ENCODE peak calls at places on chromosome 6, in four cellular contexts. H is WTC11, Y is A549, B is GM12878. A is an unnamed sample.

GRCh38 chr6:80605165-80605989 is 498.9 kb downstream of the BCKDHB start:
- DNase-seq in Y (peak; percentile 14), H (no peak), B (no peak), A (no peak)

GRCh38 chr6:37317312-37318038 is 36.3 kb upstream of the RNF8 start:
- DNase-seq in B (no peak), Y (no peak), H (no peak), A (no peak)

GRCh38 chr6:52233975-52234823 is 10.1 kb downstream of the IL17F start:
- DNase-seq in H (peak; percentile 50), B (no peak), Y (peak; percentile 59), A (peak; percentile 45)

GRCh38 chr6:167116109-167116837 is 6.6 kb upstream of the CCR6 start:
- DNase-seq in B (no peak), H (no peak), Y (no peak), A (no peak)

GRCh38 chr6:130075879-130076278 is 57.5 kb downstream of the L3MBTL3 start:
- DNase-seq in Y (no peak), B (no peak), H (no peak), A (no peak)

GRCh38 chr6:148657053-148657452 is 89.8 kb upstream of the UST start:
- DNase-seq in B (no peak), H (no peak), Y (no peak), A (no peak)

GRCh38 chr6:27601668-27602254 is 128.9 kb upstream of the ZNF184 start:
- DNase-seq in Y (peak; percentile 86), B (no peak), H (peak; percentile 59), A (peak; percentile 84)

GRCh38 chr6:93787841-93788240 is 368.5 kb upstream of the EPHA7 start:
- DNase-seq in Y (no peak), B (no peak), H (no peak), A (no peak)

GRCh38 chr6:37752718-37753117 is 55.0 kb upstream of the MDGA1 start:
- DNase-seq in H (no peak), B (no peak), Y (no peak), A (no peak)

GRCh38 chr6:13131935-13132661 is 196.2 kb downstream of the TBC1D7 start:
- DNase-seq in Y (no peak), B (no peak), H (no peak), A (no peak)

GRCh38 chr6:136113736-136114173 is 136.4 kb downstream of the MTFR2 start:
- DNase-seq in B (no peak), H (peak; percentile 17), Y (peak; percentile 31), A (no peak)

GRCh38 chr6:52538252-52538905 is 38.5 kb downstream of the TRAM2 start:
- DNase-seq in H (no peak), B (no peak), Y (no peak), A (no peak)

GRCh38 chr6:109308018-109308492 is 74.2 kb downstream of the CD164 start:
- DNase-seq in B (no peak), H (no peak), Y (peak; percentile 64), A (peak; percentile 75)

GRCh38 chr6:48085131-48085741 is 25.8 kb downstream of the PTCHD4 start:
- DNase-seq in B (no peak), Y (no peak), H (no peak), A (no peak)

GRCh38 chr6:99613705-99614429 is 7.2 kb downstream of the PRDM13 start:
- DNase-seq in H (peak; percentile 38), Y (peak; percentile 16), B (no peak), A (no peak)

GRCh38 chr6:143746202-143747119 is 68.7 kb downstream of the PHACTR2 start:
- DNase-seq in Y (no peak), H (peak; percentile 63), B (no peak), A (no peak)

GRCh38 chr6:5338177-5338960 is 77.1 kb downstream of the FARS2 start:
- DNase-seq in Y (no peak), B (peak; percentile 43), H (no peak), A (no peak)

GRCh38 chr6:17086469-17086868 is 15.4 kb upstream of the STMND1 start:
- DNase-seq in Y (peak; percentile 66), H (peak; percentile 29), B (no peak), A (peak; percentile 60)

GRCh38 chr6:41271901-41272395 is 14.5 kb downstream of the TREM1 start:
- DNase-seq in H (no peak), B (no peak), Y (no peak), A (no peak)

GRCh38 chr6:124131779-124132178 is 328.1 kb downstream of the NKAIN2 start:
- DNase-seq in B (no peak), Y (no peak), H (no peak), A (no peak)

GRCh38 chr6:44598679-44599078 is 211.2 kb downstream of the CDC5L start:
- DNase-seq in Y (no peak), B (no peak), H (no peak), A (no peak)

GRCh38 chr6:7052441-7052936 is 55.3 kb upstream of the RREB1 start:
- DNase-seq in Y (no peak), H (peak; percentile 57), B (no peak), A (no peak)

GRCh38 chr6:34056301-34056700 is 89.6 kb downstream of the GRM4 start:
- DNase-seq in Y (peak; percentile 27), H (peak; percentile 93), B (no peak), A (peak; percentile 91)

GRCh38 chr6:130037207-130037811 is 18.9 kb downstream of the L3MBTL3 start:
- DNase-seq in B (no peak), H (no peak), Y (no peak), A (peak; percentile 22)

GRCh38 chr6:11769816-11770545 is 8.6 kb downstream of the ADTRP start:
- DNase-seq in B (no peak), Y (no peak), H (peak; percentile 60), A (peak; percentile 41)

GRCh38 chr6:161274488-161274858 is 612 bp upstream of the AGPAT4 start:
- DNase-seq in Y (no peak), H (no peak), B (no peak), A (no peak)

GRCh38 chr6:36958775-36959554 is 4.4 kb downstream of the PI16 start:
- DNase-seq in B (no peak), H (peak; percentile 75), Y (no peak), A (peak; percentile 90)

GRCh38 chr6:28914941-28915340 is 8.8 kb downstream of the TRIM27 start:
- DNase-seq in B (no peak), H (no peak), Y (no peak), A (no peak)

GRCh38 chr6:26194774-26195375 is 107.6 kb downstream of the HFE start:
- DNase-seq in B (no peak), Y (no peak), H (no peak), A (no peak)

GRCh38 chr6:36419295-36419694 is 23.4 kb downstream of the PXT1 start:
- DNase-seq in H (no peak), B (no peak), Y (no peak), A (no peak)

GRCh38 chr6:82488403-82488802 is 124.8 kb downstream of the TPBG start:
- DNase-seq in H (no peak), Y (no peak), B (no peak), A (no peak)

GRCh38 chr6:79782775-79783174 is 151.6 kb downstream of the SH3BGRL2 start:
- DNase-seq in B (no peak), Y (no peak), H (no peak), A (no peak)

GRCh38 chr6:22147983-22148797 is 148.6 kb downstream of the PRL start:
- DNase-seq in H (no peak), B (no peak), Y (peak; percentile 27), A (no peak)

GRCh38 chr6:22145823-22146379 is 150.9 kb downstream of the PRL start:
- DNase-seq in B (no peak), Y (peak; percentile 13), H (peak; percentile 24), A (peak; percentile 5)

GRCh38 chr6:22147469-22147815 is 149.4 kb downstream of the PRL start:
- DNase-seq in H (no peak), B (no peak), Y (no peak), A (no peak)

GRCh38 chr6:22145294-22145693 is 151.5 kb downstream of the PRL start:
- DNase-seq in B (no peak), H (no peak), Y (no peak), A (no peak)

DNA sequence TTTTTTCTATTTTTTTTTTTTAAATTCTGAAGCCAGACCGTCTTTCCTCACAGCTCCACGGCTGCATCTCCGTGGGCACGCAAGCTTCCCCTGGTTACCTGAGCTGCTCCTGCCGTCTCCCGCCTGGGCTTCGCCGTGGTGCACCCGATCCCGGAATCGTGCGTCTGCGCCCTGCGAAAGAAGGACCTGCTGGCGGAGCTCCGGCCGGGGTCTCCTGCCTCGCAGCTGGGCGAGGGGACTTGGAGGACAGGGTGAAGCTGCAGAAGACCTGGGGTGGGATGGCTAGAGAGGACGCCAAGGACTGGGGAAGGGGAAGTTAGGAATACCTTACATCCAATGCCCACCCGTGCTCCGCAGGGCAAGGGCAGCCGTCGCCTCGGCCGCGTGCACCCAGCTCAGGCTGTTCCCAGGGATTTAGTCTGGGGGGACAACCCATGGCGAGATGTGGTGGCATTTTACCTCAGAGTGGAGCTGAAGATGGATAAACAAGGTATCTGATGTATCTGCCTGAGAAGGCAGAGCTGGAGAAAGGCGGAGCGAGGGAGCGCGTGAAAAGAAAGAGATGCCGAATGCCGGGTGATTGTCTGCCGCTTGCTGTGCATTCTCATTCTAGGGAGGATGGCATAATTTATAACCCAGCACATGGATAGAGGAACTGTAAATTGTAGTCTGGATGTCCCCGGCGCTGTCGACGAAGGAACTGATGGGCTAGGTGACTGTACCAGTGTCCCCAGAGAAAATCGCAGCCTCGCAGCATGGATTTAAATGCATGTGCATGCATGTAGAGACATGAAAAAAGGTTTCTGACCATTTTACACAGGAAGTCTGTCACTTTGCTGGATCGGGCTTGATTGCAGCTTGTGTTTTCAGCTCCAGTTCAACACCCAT is 150.0 kb downstream of the PRL start:
- DNase-seq in Y (no peak), H (no peak), B (no peak), A (no peak)
- TF ChIP-seq ESRRA in Y (no peak), H (no peak), B (no peak), A (no peak)

GRCh38 chr6:125586605-125587004 is 162.8 kb upstream of the HEY2 start:
- DNase-seq in Y (no peak), H (no peak), B (no peak), A (no peak)

GRCh38 chr6:125586074-125586473 is 163.4 kb upstream of the HEY2 start:
- DNase-seq in H (no peak), Y (peak; percentile 3), B (no peak), A (no peak)

GRCh38 chr6:125585470-125585869 is 164.0 kb upstream of the HEY2 start:
- DNase-seq in B (no peak), H (no peak), Y (no peak), A (no peak)

GRCh38 chr6:125588268-125588667 is 161.2 kb upstream of the HEY2 start:
- DNase-seq in Y (no peak), H (no peak), B (no peak), A (no peak)

GRCh38 chr6:125587624-125588023 is 161.8 kb upstream of the HEY2 start:
- DNase-seq in B (no peak), Y (no peak), H (no peak), A (peak; percentile 38)
- TF ChIP-seq ESRRA in B (no peak), Y (no peak), H (no peak), A (no peak)

DNA sequence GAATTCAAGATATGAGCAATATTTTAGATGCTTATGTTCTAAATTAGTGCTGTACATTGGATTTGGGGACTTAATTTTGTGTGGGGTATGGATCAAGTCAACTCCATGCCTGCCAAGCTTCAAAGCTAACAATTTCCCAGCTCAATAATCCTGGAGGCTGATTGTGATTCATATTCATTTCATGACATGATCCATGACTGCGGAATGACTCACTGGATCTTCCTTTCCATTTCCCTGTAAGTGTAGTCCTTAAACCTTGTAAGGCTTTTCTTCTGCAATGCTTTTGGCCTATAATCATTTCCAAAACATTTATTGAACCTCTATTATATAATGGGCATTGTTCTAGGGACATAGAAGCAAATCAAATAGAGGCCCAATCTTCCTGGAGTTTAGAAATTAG is 44.8 kb upstream of the CCN2 start:
- DNase-seq in B (no peak), Y (peak; percentile 56), H (no peak), A (no peak)
- TF ChIP-seq ESRRA in B (no peak), Y (no peak), H (no peak), A (no peak)

GRCh38 chr6:153096792-153097191 is 34.3 kb downstream of the RGS17 start:
- DNase-seq in B (no peak), H (no peak), Y (no peak), A (no peak)
- TF ChIP-seq ESRRA in B (no peak), H (no peak), Y (no peak), A (no peak)